ENCODE peak calls at places on chromosome 3, in four cellular contexts. U is left ventricle myocardium inferior; Q is mucosa of descending colon; A is CD8-positive, alpha-beta memory T cell. B is an unnamed sample.
A peak's percentile ranks its signal among the peaks of the same experiment; 100 is the strongest.

GRCh38 chr3:55486857-55487375 is at the start of gene WNT5A:
- DNase-seq in U (peak; percentile 53), Q (peak; percentile 54), A (no peak), B (no peak)

GRCh38 chr3:133475245-133476010 is 75.6 kb downstream of the BFSP2 start:
- DNase-seq in U (no peak), Q (no peak), A (no peak), B (no peak)

GRCh38 chr3:143168518-143169192 is 49.1 kb downstream of the CHST2 start:
- DNase-seq in U (no peak), Q (no peak), A (no peak), B (no peak)

GRCh38 chr3:5330152-5330810 is 142.8 kb downstream of the EDEM1 start:
- DNase-seq in U (no peak), Q (no peak), A (no peak), B (no peak)

GRCh38 chr3:171815977-171816595 is 5.8 kb upstream of the PLD1 start:
- DNase-seq in U (no peak), Q (no peak), A (no peak), B (no peak)

GRCh38 chr3:52055537-52056351 is 627 bp downstream of the DUSP7 start:
- DNase-seq in U (peak; percentile 53), Q (peak; percentile 78), A (peak; percentile 28), B (peak; percentile 37)

GRCh38 chr3:184588776-184589175 is 27.2 kb downstream of the EPHB3 start:
- DNase-seq in U (no peak), Q (peak; percentile 5), A (no peak), B (no peak)

GRCh38 chr3:162666835-162667234 is 1170.2 kb downstream of the OTOL1 start:
- DNase-seq in U (no peak), Q (no peak), A (no peak), B (no peak)

GRCh38 chr3:72776-73175 is 123.8 kb upstream of the CHL1 start:
- DNase-seq in U (no peak), Q (no peak), A (no peak), B (no peak)

GRCh38 chr3:73279-73678 is 123.3 kb upstream of the CHL1 start:
- DNase-seq in U (no peak), Q (no peak), A (no peak), B (no peak)

GRCh38 chr3:75260-75659 is 121.3 kb upstream of the CHL1 start:
- DNase-seq in U (no peak), Q (no peak), A (no peak), B (no peak)

GRCh38 chr3:74692-75243 is 121.8 kb upstream of the CHL1 start:
- DNase-seq in U (no peak), Q (no peak), A (no peak), B (no peak)

GRCh38 chr3:69690-70089 is 126.9 kb upstream of the CHL1 start:
- DNase-seq in U (no peak), Q (no peak), A (no peak), B (no peak)
- H3K9me3 ChIP-seq in U (no peaks in the 10 kb centered on the region), Q (no peaks in the 10 kb centered on the region), A (no peaks in the 10 kb centered on the region), B (no peaks in the 10 kb centered on the region)

GRCh38 chr3:161401389-161401788 is 30.1 kb upstream of the SPTSSB start:
- DNase-seq in U (no peak), Q (no peak), A (no peak), B (no peak)
- H3K9me3 ChIP-seq in U (peaks cover 12% of the 10 kb centered on the region), Q (no peaks in the 10 kb centered on the region), A (no peaks in the 10 kb centered on the region), B (no peaks in the 10 kb centered on the region)

GRCh38 chr3:21417991-21418390 is 333.0 kb downstream of the ZNF385D start:
- DNase-seq in U (no peak), Q (no peak), A (no peak), B (no peak)
- H3K9me3 ChIP-seq in U (no peaks in the 10 kb centered on the region), Q (peaks cover 5% of the 10 kb centered on the region), A (no peaks in the 10 kb centered on the region), B (no peaks in the 10 kb centered on the region)

GRCh38 chr3:44495636-44496415 is 18.4 kb upstream of the ZNF445 start:
- DNase-seq in U (no peak), Q (no peak), A (no peak), B (no peak)
- H3K9me3 ChIP-seq in U (peaks cover 100% of the 10 kb centered on the region), Q (peaks cover 73% of the 10 kb centered on the region), A (peaks cover 26% of the 10 kb centered on the region), B (peaks cover 11% of the 10 kb centered on the region)

GRCh38 chr3:127495821-127496220 is 94.7 kb downstream of the TPRA1 start:
- DNase-seq in U (no peak), Q (no peak), A (no peak), B (no peak)

GRCh38 chr3:127496256-127496655 is 94.3 kb downstream of the TPRA1 start:
- DNase-seq in U (no peak), Q (no peak), A (no peak), B (no peak)

GRCh38 chr3:127497166-127497565 is 93.4 kb downstream of the TPRA1 start:
- DNase-seq in U (no peak), Q (no peak), A (no peak), B (no peak)

DNA sequence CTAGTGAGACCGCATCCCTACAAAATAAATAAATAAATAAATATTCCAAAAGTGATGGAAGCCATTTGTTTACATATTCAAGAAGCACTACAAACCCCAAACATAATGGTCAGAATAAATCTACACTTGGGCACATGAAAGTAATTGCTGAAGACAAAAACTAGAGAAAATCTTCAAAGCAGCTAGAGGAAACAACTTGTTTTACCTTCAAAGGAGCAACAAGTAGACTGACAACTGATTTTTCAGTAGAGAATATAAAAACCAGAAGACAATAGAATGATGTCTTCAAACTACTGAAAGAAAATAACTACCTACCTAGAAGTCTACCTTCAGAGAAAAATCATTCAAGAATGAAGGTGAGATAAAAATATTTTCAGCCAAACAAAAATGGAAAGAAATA is 89.4 kb downstream of the TPRA1 start:
- DNase-seq in U (no peak), Q (no peak), A (no peak), B (no peak)
- H3K9me3 ChIP-seq in U (peaks cover 48% of the 10 kb centered on the region), Q (peaks cover 13% of the 10 kb centered on the region), A (no peaks in the 10 kb centered on the region), B (no peaks in the 10 kb centered on the region)

GRCh38 chr3:43353393-43353792 is 67.1 kb downstream of the SNRK start:
- DNase-seq in U (no peak), Q (no peak), A (no peak), B (no peak)
- H3K9me3 ChIP-seq in U (peaks cover 54% of the 10 kb centered on the region), Q (peaks cover 28% of the 10 kb centered on the region), A (peaks cover 21% of the 10 kb centered on the region), B (peaks cover 3% of the 10 kb centered on the region)

DNA sequence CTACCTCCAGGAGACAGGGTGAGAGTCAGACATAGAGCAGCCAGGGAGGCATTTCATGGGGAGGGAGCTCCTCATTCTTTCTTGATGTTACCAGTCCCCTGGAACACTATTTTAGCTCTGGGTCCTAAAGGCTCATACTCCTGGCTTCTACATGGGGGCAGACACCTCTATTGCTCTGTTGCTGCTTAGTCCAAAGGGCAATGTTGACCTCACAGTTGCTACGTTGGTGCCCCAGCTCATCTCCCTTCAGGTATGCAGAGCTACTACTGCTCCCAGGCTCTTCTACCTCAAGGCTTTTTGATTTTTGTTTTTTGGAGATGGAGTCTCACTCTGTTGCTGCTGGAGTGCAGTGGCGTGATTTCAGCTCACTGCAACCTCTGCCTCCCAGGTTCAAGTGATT is 245.6 kb upstream of the LRRFIP2 start:
- DNase-seq in U (no peak), Q (no peak), A (no peak), B (no peak)
- H3K9me3 ChIP-seq in U (peaks cover 27% of the 10 kb centered on the region), Q (peaks cover 12% of the 10 kb centered on the region), A (no peaks in the 10 kb centered on the region), B (peaks cover 3% of the 10 kb centered on the region)

DNA sequence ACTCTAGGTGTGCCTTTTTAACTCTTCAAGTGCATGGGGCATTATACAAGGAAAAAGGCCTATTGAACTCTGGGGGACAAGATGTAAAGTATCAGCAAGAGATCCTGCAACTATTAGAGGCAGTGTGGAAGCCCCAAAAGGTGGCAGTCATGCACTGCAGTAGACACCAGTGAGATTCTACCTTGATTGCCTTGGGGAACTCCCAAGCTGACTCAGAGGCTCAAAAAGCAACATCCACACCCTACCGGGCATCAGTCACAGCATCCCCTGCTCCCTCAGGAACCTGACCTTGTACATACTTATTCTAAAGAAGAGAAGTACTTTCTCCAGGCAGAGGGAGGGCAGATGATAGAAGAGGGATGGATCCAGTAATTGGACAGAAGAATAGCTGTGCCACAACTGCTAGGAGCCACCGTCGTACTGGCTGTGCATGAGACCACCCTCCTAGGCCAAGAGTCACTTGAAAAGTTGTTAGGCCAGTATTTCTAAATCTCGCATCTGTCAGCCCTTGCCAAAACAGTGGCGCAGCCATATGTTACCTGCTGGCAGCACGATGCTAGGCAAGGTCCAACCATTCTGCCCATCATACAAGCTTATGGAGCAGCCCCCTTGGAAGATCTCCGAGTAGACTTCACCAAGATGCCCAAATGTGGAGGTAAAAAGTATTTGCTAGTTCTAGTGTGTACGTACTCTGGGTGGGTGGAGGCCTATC is 523.1 kb upstream of the FRG2C start:
- DNase-seq in U (no peak), Q (no peak), A (no peak), B (no peak)
- H3K9me3 ChIP-seq in U (peaks cover 7% of the 10 kb centered on the region), Q (peaks cover 7% of the 10 kb centered on the region), A (no peaks in the 10 kb centered on the region), B (no peaks in the 10 kb centered on the region)

GRCh38 chr3:193714523-193715137 is 121.6 kb downstream of the OPA1 start:
- DNase-seq in U (no peak), Q (no peak), A (no peak), B (no peak)
- H3K9me3 ChIP-seq in U (peaks cover 17% of the 10 kb centered on the region), Q (peaks cover 12% of the 10 kb centered on the region), A (no peaks in the 10 kb centered on the region), B (peaks cover 3% of the 10 kb centered on the region)

DNA sequence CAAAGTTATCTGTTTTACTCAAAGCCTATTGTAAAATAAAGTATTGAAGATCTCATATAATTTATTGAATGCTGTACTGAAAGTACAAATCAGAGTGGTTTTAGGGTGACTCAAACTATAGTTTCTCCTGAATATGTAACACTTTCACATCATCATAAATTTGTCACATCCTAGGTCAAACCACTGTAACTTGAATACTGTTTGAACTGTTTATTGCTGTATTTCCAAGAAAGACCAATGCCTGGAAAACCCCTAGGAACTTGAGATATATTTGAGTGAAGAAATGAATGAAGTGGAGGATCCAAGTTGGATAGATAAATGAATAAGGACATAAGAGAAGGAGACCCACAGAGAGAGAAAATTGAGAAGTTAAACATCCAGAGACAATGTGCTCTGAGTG is 348.2 kb downstream of the GRM7 start:
- DNase-seq in U (no peak), Q (no peak), A (no peak), B (no peak)
- H3K9me3 ChIP-seq in U (no peaks in the 10 kb centered on the region), Q (no peaks in the 10 kb centered on the region), A (no peaks in the 10 kb centered on the region), B (no peaks in the 10 kb centered on the region)

B was measured in T-helper 17 cell.